ENCODE peak calls at places on chromosomes 6 and 20, in seven cellular contexts. B is T follicular helper cell, Y is colonic mucosa, D is retinal pigment epithelial cell, K is COR-L47, W is GM13976, J is OCI-LY7. Z is an unnamed sample.

GRCh38 chr6:143621159-143621873 is 56.4 kb upstream of the PHACTR2 start:
- DNase-seq in W (no peak), Y (no peak), D (no peak), K (no peak), J (no peak), B (no peak), Z (no peak)

GRCh38 chr6:89459501-89459900 is 26.5 kb downstream of the ANKRD6 start:
- DNase-seq in W (no peak), D (no peak), Y (no peak), J (no peak), B (no peak), K (no peak), Z (no peak)

GRCh38 chr6:4719491-4719890 is 56.7 kb upstream of the CDYL start:
- DNase-seq in B (no peak), W (no peak), J (no peak), Y (no peak), K (no peak), D (no peak), Z (no peak)

GRCh38 chr6:144140859-144141258 is 9.5 kb upstream of the STX11 start:
- DNase-seq in K (no peak), B (no peak), D (no peak), J (no peak), W (peak), Y (no peak), Z (no peak)

GRCh38 chr6:138601128-138601527 is 101.8 kb upstream of the NHSL1 start:
- DNase-seq in W (no peak), D (no peak), K (no peak), Y (no peak), J (no peak), B (no peak), Z (no peak)

GRCh38 chr6:108883172-108883571 is 35.0 kb downstream of the ARMC2 start:
- DNase-seq in W (no peak), Y (no peak), K (no peak), B (no peak), J (no peak), D (no peak), Z (no peak)

GRCh38 chr20:54514020-54514607 is 38.7 kb downstream of the DOK5 start:
- DNase-seq in J (no peak), D (no peak), Y (no peak), W (no peak), B (no peak), K (no peak), Z (no peak)

GRCh38 chr6:27630727-27631613 is 158.1 kb upstream of the ZNF184 start:
- DNase-seq in B (no peak), W (peak), J (no peak), Y (peak), K (peak), D (no peak), Z (peak)

GRCh38 chr6:126127662-126128061 is 141.3 kb downstream of the TRMT11 start:
- DNase-seq in Y (no peak), K (no peak), D (no peak), J (no peak), B (no peak), W (no peak), Z (no peak)

GRCh38 chr6:28982476-28983266 is 22.4 kb downstream of the ZNF311 start:
- DNase-seq in W (no peak), B (peak), Y (no peak), J (no peak), K (no peak), D (no peak), Z (peak)

GRCh38 chr6:157314705-157315321 is 8.5 kb downstream of the TMEM242 start:
- DNase-seq in Y (no peak), J (peak), B (no peak), D (peak), K (no peak), W (peak), Z (no peak)

GRCh38 chr20:4813076-4813838 is 91.5 kb downstream of the PRND start:
- DNase-seq in K (no peak), W (peak), D (no peak), Y (no peak), J (peak), B (no peak), Z (no peak)

GRCh38 chr20:61695741-61696140 is 369.9 kb downstream of the TAF4 start:
- DNase-seq in W (no peak), D (no peak), B (no peak), K (no peak), J (no peak), Y (no peak), Z (no peak)

GRCh38 chr6:85460154-85460950 is 10.5 kb downstream of the NT5E start:
- DNase-seq in K (no peak), Y (no peak), J (no peak), D (no peak), W (no peak), B (no peak), Z (no peak)

GRCh38 chr6:15312500-15312899 is 66.6 kb downstream of the JARID2 start:
- DNase-seq in D (no peak), K (no peak), J (peak), B (no peak), Y (no peak), W (no peak), Z (peak)

GRCh38 chr6:16136086-16136485 is 7.2 kb downstream of the MYLIP start:
- DNase-seq in K (no peak), J (no peak), D (no peak), Y (no peak), W (no peak), B (peak), Z (no peak)

GRCh38 chr20:31720486-31721407 is 1.9 kb downstream of the BCL2L1 start:
- DNase-seq in Y (peak), W (no peak), D (no peak), J (peak), K (no peak), B (no peak), Z (no peak)

GRCh38 chr6:92777146-92777740 is 642.1 kb downstream of the EPHA7 start:
- DNase-seq in B (no peak), D (peak), J (peak), W (peak), Y (no peak), K (peak), Z (no peak)

GRCh38 chr20:14264869-14265268 is 72.5 kb downstream of the FLRT3 start:
- DNase-seq in J (no peak), Y (no peak), D (no peak), K (no peak), W (no peak), B (no peak), Z (no peak)

Z was measured in BE2C.